ENCODE peak calls at places on chromosomes 5 and 9, in eight cellular contexts. A is NCI-H1092 treated with DMSO at 0.1 percent for 48 hours, C is PC-3, J is GM12891, U is AG04450, M is pons, Q is HFF-Myc, W is C1 segment of cervical spinal cord. Z is an unnamed sample.

GRCh38 chr5:172725785-172726184 is 45.2 kb downstream of the DUSP1 start:
- DNase-seq in A (no peak), Q (no peak), U (no peak), W (no peak), J (no peak), M (no peak), C (no peak), Z (no peak)

GRCh38 chr5:57750282-57750681 is 267.7 kb upstream of the ACTBL2 start:
- DNase-seq in C (no peak), U (no peak), W (no peak), A (no peak), M (no peak), Q (no peak), J (no peak), Z (no peak)

GRCh38 chr5:84861306-84861705 is 476.6 kb upstream of the EDIL3 start:
- DNase-seq in W (no peak), J (no peak), A (no peak), Q (no peak), C (no peak), M (no peak), U (no peak), Z (no peak)

GRCh38 chr9:75121914-75122558 is 33.7 kb downstream of the OSTF1 start:
- DNase-seq in Q (no peak), C (no peak), J (no peak), A (no peak), W (no peak), M (no peak), U (no peak), Z (no peak)

GRCh38 chr5:5271606-5272321 is 131.6 kb downstream of the ADAMTS16 start:
- DNase-seq in W (no peak), A (peak; percentile 46), M (peak; percentile 46), C (peak; percentile 24), Q (no peak), J (no peak), U (no peak), Z (no peak)

GRCh38 chr9:16679327-16679821 is 191.1 kb downstream of the BNC2 start:
- DNase-seq in J (no peak), M (no peak), C (no peak), W (no peak), A (no peak), Q (peak; percentile 87), U (no peak), Z (no peak)

GRCh38 chr9:122203995-122204394 is 24.8 kb downstream of the LHX6 start:
- DNase-seq in C (no peak), J (no peak), A (no peak), M (no peak), W (no peak), U (no peak), Q (no peak), Z (no peak)

GRCh38 chr9:123225374-123225813 is 43.0 kb downstream of the STRBP start:
- DNase-seq in M (peak; percentile 57), A (peak; percentile 2), U (peak; percentile 47), C (peak; percentile 45), W (peak; percentile 3), Q (peak; percentile 75), J (peak; percentile 19), Z (peak; percentile 18)

GRCh38 chr9:130732131-130732530 is 38.6 kb downstream of the EXOSC2 start:
- DNase-seq in Q (no peak), J (no peak), W (no peak), C (no peak), M (no peak), U (no peak), A (peak; percentile 99), Z (no peak)

GRCh38 chr5:124628721-124629596 is 117.5 kb downstream of the ZNF608 start:
- DNase-seq in M (no peak), Q (peak; percentile 92), A (no peak), W (no peak), J (no peak), U (peak; percentile 82), C (peak; percentile 81), Z (peak; percentile 21)

GRCh38 chr9:34653610-34654072 is 1.7 kb downstream of the IL11RA start:
- DNase-seq in W (peak; percentile 44), J (no peak), A (peak; percentile 38), Q (no peak), U (no peak), C (no peak), M (no peak), Z (no peak)

GRCh38 chr9:36980148-36980974 is 53.7 kb downstream of the PAX5 start:
- DNase-seq in U (no peak), A (peak; percentile 90), W (no peak), J (no peak), M (peak; percentile 22), C (peak; percentile 48), Q (no peak), Z (no peak)

GRCh38 chr9:14062449-14063187 is 251.3 kb downstream of the NFIB start:
- DNase-seq in Q (no peak), C (peak; percentile 76), U (peak; percentile 65), A (peak; percentile 36), J (no peak), W (no peak), M (no peak), Z (no peak)

GRCh38 chr5:127338501-127338900 is 47.9 kb downstream of the MEGF10 start:
- DNase-seq in J (no peak), C (no peak), W (no peak), Q (no peak), M (peak; percentile 56), A (no peak), U (no peak), Z (no peak)

GRCh38 chr5:158812381-158812780 is 287.3 kb downstream of the EBF1 start:
- DNase-seq in J (no peak), M (no peak), C (no peak), A (no peak), W (no peak), Q (no peak), U (no peak), Z (no peak)

GRCh38 chr9:107973451-107973850 is 483.9 kb upstream of the KLF4 start:
- DNase-seq in M (no peak), J (no peak), U (no peak), C (no peak), W (no peak), Q (no peak), A (no peak), Z (no peak)

GRCh38 chr5:118247468-118247867 is 740.9 kb downstream of the DTWD2 start:
- DNase-seq in U (no peak), W (no peak), M (no peak), C (no peak), Q (no peak), J (no peak), A (no peak), Z (no peak)

GRCh38 chr9:38715684-38716083 is 4.2 kb downstream of the FAM240B start:
- DNase-seq in U (no peak), C (no peak), A (no peak), Q (no peak), M (no peak), J (no peak), W (no peak), Z (no peak)

GRCh38 chr5:1759378-1759970 is 40.2 kb downstream of the MRPL36 start:
- DNase-seq in C (no peak), W (no peak), U (no peak), J (no peak), Q (no peak), M (no peak), A (no peak), Z (no peak)

GRCh38 chr9:128121466-128121810 is 6.1 kb downstream of the PTGES2 start:
- DNase-seq in J (no peak), M (no peak), W (no peak), C (no peak), A (no peak), U (no peak), Q (no peak), Z (no peak)

GRCh38 chr9:22693151-22693550 is 246.5 kb downstream of the DMRTA1 start:
- DNase-seq in A (no peak), J (no peak), C (peak; percentile 9), U (no peak), M (no peak), Q (no peak), W (no peak), Z (no peak)

GRCh38 chr9:111427186-111427585 is 57.0 kb downstream of the ECPAS start:
- DNase-seq in J (no peak), A (no peak), C (peak; percentile 82), Q (peak; percentile 11), M (no peak), W (no peak), U (no peak), Z (no peak)

GRCh38 chr9:137807721-137808703 is 69.6 kb upstream of the CACNA1B start:
- DNase-seq in Q (no peak), U (no peak), A (no peak), J (no peak), W (no peak), C (no peak), M (no peak), Z (no peak)

GRCh38 chr9:130689937-130690700 is 3.5 kb upstream of the EXOSC2 start:
- DNase-seq in Q (peak; percentile 85), J (no peak), C (peak; percentile 95), A (peak; percentile 49), W (peak; percentile 30), M (peak; percentile 82), U (peak; percentile 90), Z (no peak)

GRCh38 chr9:82722556-82722955 is 340.4 kb downstream of the RASEF start:
- DNase-seq in Q (no peak), W (no peak), J (no peak), U (no peak), M (no peak), A (no peak), C (peak; percentile 16), Z (no peak)

GRCh38 chr9:133731876-133732321 is 6.3 kb downstream of the SARDH start:
- DNase-seq in M (peak; percentile 39), A (peak; percentile 81), U (no peak), C (peak; percentile 45), Q (peak; percentile 24), J (no peak), W (no peak), Z (no peak)

GRCh38 chr9:91405343-91406077 is 18.1 kb downstream of the NFIL3 start:
- DNase-seq in J (no peak), W (no peak), U (no peak), C (no peak), M (no peak), A (no peak), Q (no peak), Z (no peak)

GRCh38 chr9:14405176-14405575 is 91.2 kb upstream of the NFIB start:
- DNase-seq in A (no peak), U (no peak), M (no peak), J (no peak), Q (no peak), W (no peak), C (no peak), Z (no peak)

GRCh38 chr9:85900504-85901201 is 40.3 kb upstream of the NAA35 start:
- DNase-seq in A (no peak), Q (no peak), W (peak; percentile 8), M (peak; percentile 22), U (peak; percentile 1), J (no peak), C (peak; percentile 37), Z (no peak)

GRCh38 chr5:435961-436640 is 6.9 kb upstream of the EXOC3 start:
- DNase-seq in Q (no peak), W (no peak), J (no peak), M (no peak), U (no peak), C (peak; percentile 63), A (no peak), Z (no peak)

GRCh38 chr5:157670662-157671591 is at the start of gene C5orf52:
- DNase-seq in J (peak; percentile 48), M (no peak), A (peak; percentile 55), W (no peak), C (peak; percentile 96), Q (no peak), U (no peak), Z (no peak)

GRCh38 chr5:81971086-81971693 is 633 bp upstream of the ATG10 start:
- DNase-seq in C (no peak), J (no peak), Q (no peak), M (peak; percentile 64), U (no peak), A (peak; percentile 69), W (no peak), Z (peak; percentile 4)

Z was measured in occipital lobe.